ENCODE peak calls at places on chromosomes 12 and 14, in six cellular contexts. U is neuronal stem cell, G is IMR-90, K is mesenchymal stem cell, O is mesendoderm, F is H1. X is an unnamed sample.

GRCh38 chr14:27243360-27243759 is 645.5 kb upstream of the NOVA1 start:
- DNase-seq in U (no peak), G (no peak), K (no peak), O (no peak), F (no peak), X (no peak)

GRCh38 chr12:26143291-26143690 is 18.5 kb upstream of the BHLHE41 start:
- DNase-seq in U (no peak), G (no peak), K (no peak), O (no peak), F (no peak), X (no peak)

GRCh38 chr12:51901881-51902280 is 5.4 kb upstream of the ACVRL1 start:
- DNase-seq in U (no peak), G (no peak), K (no peak), O (no peak), F (no peak), X (peak; percentile 89)

GRCh38 chr12:45336331-45336730 is 120.4 kb downstream of the ANO6 start:
- DNase-seq in U (no peak), G (peak; percentile 99), K (peak; percentile 97), O (no peak), F (no peak), X (peak; percentile 95)

GRCh38 chr12:101829639-101830390 is 944 bp downstream of the GNPTAB start:
- DNase-seq in U (no peak), G (no peak), K (peak; percentile 25), O (peak; percentile 21), F (no peak), X (no peak)

GRCh38 chr12:105425263-105426174 is 95.0 kb downstream of the C12orf75 start:
- DNase-seq in U (no peak), G (no peak), K (no peak), O (no peak), F (no peak), X (no peak)

GRCh38 chr14:61433169-61433568 is 111.8 kb downstream of the PRKCH start:
- DNase-seq in U (no peak), G (peak; percentile 8), K (no peak), O (no peak), F (no peak), X (no peak)

GRCh38 chr14:72808564-72808963 is 85.3 kb downstream of the DPF3 start:
- DNase-seq in U (no peak), G (no peak), K (no peak), O (no peak), F (no peak), X (no peak)

GRCh38 chr12:14505626-14506596 is 61.8 kb downstream of the PLBD1 start:
- DNase-seq in U (no peak), G (no peak), K (no peak), O (no peak), F (no peak), X (no peak)

GRCh38 chr14:84520711-84521338 is 1009.1 kb upstream of the FLRT2 start:
- DNase-seq in U (no peak), G (peak; percentile 5), K (no peak), O (no peak), F (no peak), X (no peak)

GRCh38 chr14:105427893-105428485 is 8.4 kb downstream of the MTA1 start:
- DNase-seq in U (no peak), G (no peak), K (no peak), O (peak; percentile 68), F (no peak), X (peak; percentile 62)

GRCh38 chr14:51082394-51082793 is 12.5 kb downstream of the TRIM9 start:
- DNase-seq in U (no peak), G (no peak), K (no peak), O (no peak), F (no peak), X (no peak)

GRCh38 chr12:128267246-128267622 is 264 bp downstream of the TMEM132C start:
- DNase-seq in U (no peak), G (no peak), K (no peak), O (no peak), F (no peak), X (no peak)

GRCh38 chr12:58803893-58804292 is 116.4 kb downstream of the LRIG3 start:
- DNase-seq in U (no peak), G (peak; percentile 94), K (peak; percentile 87), O (peak; percentile 31), F (no peak), X (no peak)

GRCh38 chr12:132634411-132634990 is 15.9 kb downstream of the P2RX2 start:
- DNase-seq in U (no peak), G (no peak), K (no peak), O (no peak), F (no peak), X (no peak)

GRCh38 chr14:55048900-55049437 is 2.5 kb upstream of the MAPK1IP1L start:
- DNase-seq in U (no peak), G (no peak), K (no peak), O (no peak), F (no peak), X (no peak)

GRCh38 chr14:55051426-55052258 is at the start of gene MAPK1IP1L:
- DNase-seq in U (peak; percentile 95), G (peak; percentile 88), K (peak; percentile 93), O (peak; percentile 97), F (peak; percentile 79), X (peak; percentile 97)

GRCh38 chr14:55052259-55052930 is 948 bp downstream of the MAPK1IP1L start:
- DNase-seq in U (no peak), G (peak; percentile 31), K (peak; percentile 50), O (no peak), F (no peak), X (peak; percentile 24)

GRCh38 chr14:55053018-55053417 is 1.6 kb downstream of the MAPK1IP1L start:
- DNase-seq in U (no peak), G (no peak), K (no peak), O (no peak), F (no peak), X (no peak)

GRCh38 chr14:55051165-55051425 is 352 bp upstream of the MAPK1IP1L start:
- DNase-seq in U (no peak), G (no peak), K (no peak), O (no peak), F (no peak), X (no peak)
- H3K4ac ChIP-seq in U (no peak overlapping the region), G (peak overlapping the region; percentile 96), K (peak overlapping the region; percentile 84), O (no peak overlapping the region), F (no peak overlapping the region), X (no peak overlapping the region)

GRCh38 chr14:77838756-77839565 is 39.1 kb downstream of the ADCK1 start:
- DNase-seq in U (no peak), G (no peak), K (peak; percentile 1), O (no peak), F (no peak), X (no peak)

GRCh38 chr14:77849711-77850110 is 49.8 kb downstream of the ADCK1 start:
- DNase-seq in U (no peak), G (peak; percentile 50), K (no peak), O (no peak), F (no peak), X (peak; percentile 59)

GRCh38 chr14:77848031-77848430 is 48.1 kb downstream of the ADCK1 start:
- DNase-seq in U (no peak), G (peak; percentile 8), K (no peak), O (no peak), F (no peak), X (peak; percentile 12)

GRCh38 chr14:77843155-77843554 is 43.2 kb downstream of the ADCK1 start:
- DNase-seq in U (no peak), G (no peak), K (no peak), O (no peak), F (no peak), X (no peak)

DNA sequence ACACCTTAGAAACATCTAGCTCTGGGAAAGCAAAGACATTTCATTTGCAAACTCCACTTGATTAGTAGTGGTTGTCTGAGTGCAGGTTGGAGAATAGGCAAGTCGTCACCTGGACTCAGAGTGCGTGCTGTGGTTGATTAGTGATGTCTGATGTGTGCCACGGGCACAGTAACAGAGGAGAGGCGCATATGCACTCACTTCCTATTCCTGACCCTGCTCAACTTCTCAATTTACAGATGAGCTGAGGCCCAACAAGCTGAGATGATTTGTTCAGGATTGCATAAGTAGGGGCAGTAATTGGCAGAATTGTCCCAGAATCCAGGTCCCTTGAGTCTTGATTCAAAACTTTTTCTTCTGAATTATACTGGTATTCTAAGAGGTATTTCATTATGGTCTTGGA is 44.9 kb downstream of the ADCK1 start:
- DNase-seq in U (no peak), G (no peak), K (no peak), O (no peak), F (no peak), X (no peak)
- H3K4me3 ChIP-seq in U (no peak overlapping the region), G (no peak overlapping the region), K (no peak overlapping the region), O (no peak overlapping the region), F (no peak overlapping the region), X (no peak overlapping the region)

DNA sequence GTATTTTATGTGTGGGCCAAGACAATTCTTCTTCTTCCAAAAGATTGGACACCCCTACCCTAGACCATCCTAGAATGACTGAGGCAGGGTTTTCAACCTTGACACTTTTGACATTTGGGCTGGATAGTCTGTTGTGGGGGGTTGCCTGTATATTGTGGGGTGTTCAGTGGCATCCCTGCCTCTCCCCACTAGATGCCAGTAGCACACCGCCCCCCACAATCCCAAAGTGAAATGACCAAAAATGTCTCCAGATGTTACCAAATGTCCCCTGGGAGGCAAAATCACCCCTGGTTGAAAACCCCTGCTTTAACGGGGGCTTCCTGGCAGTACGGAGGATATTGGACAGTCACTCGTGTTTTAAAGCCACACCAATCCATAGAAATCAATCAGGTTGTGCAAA is 219.6 kb downstream of the PHETA1 start:
- DNase-seq in U (no peak), G (no peak), K (no peak), O (no peak), F (no peak), X (no peak)
- H3K4ac ChIP-seq in U (no peak overlapping the region), G (no peak overlapping the region), K (no peak overlapping the region), O (no peak overlapping the region), F (no peak overlapping the region), X (no peak overlapping the region)

GRCh38 chr14:100028990-100029677 is 36.1 kb upstream of the EVL start:
- DNase-seq in U (no peak), G (peak; percentile 74), K (no peak), O (no peak), F (no peak), X (peak; percentile 51)

GRCh38 chr14:100032749-100033148 is 32.5 kb upstream of the EVL start:
- DNase-seq in U (no peak), G (no peak), K (no peak), O (no peak), F (no peak), X (no peak)

GRCh38 chr14:100030441-100031153 is 34.6 kb upstream of the EVL start:
- DNase-seq in U (no peak), G (peak; percentile 95), K (peak; percentile 97), O (no peak), F (no peak), X (peak; percentile 33)

GRCh38 chr14:100033347-100034052 is 31.7 kb upstream of the EVL start:
- DNase-seq in U (no peak), G (no peak), K (no peak), O (no peak), F (no peak), X (peak; percentile 33)

DNA sequence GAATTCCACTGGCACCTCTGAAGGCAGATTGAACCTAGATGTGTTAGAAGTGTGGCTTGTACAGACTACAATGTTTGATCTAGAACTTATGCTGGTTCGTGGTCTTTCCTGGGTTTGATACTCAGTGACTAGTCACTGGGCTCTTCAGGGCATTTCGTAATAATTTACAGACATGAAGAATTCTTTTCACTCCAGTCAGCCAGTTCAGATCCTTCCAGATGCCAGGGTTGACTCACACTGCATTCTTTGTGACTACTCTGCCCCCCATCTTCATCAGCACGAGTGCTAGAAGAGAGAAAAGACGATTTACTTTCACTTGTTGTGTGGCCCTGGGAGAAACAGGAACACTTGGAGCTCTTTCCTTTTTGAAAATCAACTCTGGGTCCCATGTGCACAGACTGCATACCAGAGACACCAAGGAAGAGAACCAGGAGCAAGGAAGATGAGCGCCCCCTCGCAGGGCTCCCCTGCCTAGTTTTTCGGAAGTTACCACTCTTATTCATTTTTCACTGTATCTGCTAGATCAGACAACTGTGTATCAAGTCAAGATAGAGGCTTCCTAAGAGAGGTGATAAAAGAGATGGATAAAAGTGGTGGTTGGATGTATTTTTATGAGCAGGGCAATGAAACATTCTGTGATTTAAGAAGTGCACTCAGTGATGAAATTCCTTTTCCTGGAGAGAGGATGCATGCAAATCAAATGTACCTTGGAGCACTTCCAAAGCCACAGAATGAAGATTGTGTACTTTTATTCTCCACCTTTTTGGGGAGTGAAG is 33.5 kb upstream of the EVL start:
- DNase-seq in U (no peak), G (peak; percentile 99), K (peak; percentile 99), O (peak; percentile 80), F (no peak), X (peak; percentile 98)
- H3K4me3 ChIP-seq in U (no peak overlapping the region), G (peak overlapping the region; percentile 48), K (peak overlapping the region; percentile 76), O (no peak overlapping the region), F (no peak overlapping the region), X (no peak overlapping the region)